ENCODE peak calls at places on chromosomes 3 and 15, in ten cellular contexts. H is endothelial cell; I is CD8-positive, alpha-beta T cell; Q is T-cell; E is stimulated activated CD4-positive, alpha-beta T cell treated with anti-CD3 and anti-CD28 coated beads, Interleukin-2, amount 100 ng/mL, for 48 hours; Y is HS-5; T is dermis microvascular lymphatic vessel endothelial cell; S is D341Med; P is GM19239; D is occipital lobe. C is an unnamed sample.

GRCh38 chr3:48280883-48281282 is 40.0 kb downstream of the ZNF589 start:
- DNase-seq in I (no peak), P (no peak), Y (no peak), E (no peak), D (no peak), Q (no peak), T (no peak), H (no peak), S (no peak), C (peak)

GRCh38 chr3:137988152-137988551 is 21.8 kb upstream of the CLDN18 start:
- DNase-seq in T (no peak), D (no peak), E (no peak), P (peak), Q (no peak), S (no peak), I (no peak), H (no peak), Y (no peak), C (no peak)

GRCh38 chr15:47037003-47037402 is 680.3 kb upstream of the SEMA6D start:
- DNase-seq in T (no peak), E (no peak), I (no peak), D (no peak), Q (no peak), S (no peak), Y (no peak), H (no peak), P (no peak), C (no peak)

GRCh38 chr15:57727031-57727430 is 20.5 kb downstream of the POLR2M start:
- DNase-seq in Q (no peak), S (no peak), E (no peak), Y (no peak), H (no peak), T (no peak), P (no peak), D (no peak), I (no peak), C (no peak)

GRCh38 chr3:170128977-170129431 is 52.5 kb downstream of the PHC3 start:
- DNase-seq in S (peak), Q (no peak), I (no peak), H (no peak), Y (peak), D (no peak), P (no peak), T (no peak), E (no peak), C (no peak)

GRCh38 chr3:160756907-160757623 is 1.0 kb downstream of the PPM1L start:
- DNase-seq in S (peak), Y (no peak), T (no peak), H (peak), P (no peak), D (no peak), E (no peak), Q (no peak), I (no peak), C (peak)

GRCh38 chr15:44298878-44299277 is 10.4 kb downstream of the GOLM2 start:
- DNase-seq in Y (no peak), I (no peak), S (peak), T (no peak), E (no peak), Q (no peak), D (no peak), H (no peak), P (no peak), C (no peak)

GRCh38 chr3:149388001-149388435 is 10.6 kb upstream of the TM4SF1 start:
- DNase-seq in S (no peak), E (no peak), Q (no peak), T (no peak), Y (peak), I (no peak), P (no peak), H (no peak), D (no peak), C (no peak)

GRCh38 chr15:35181538-35181937 is 96.4 kb upstream of the NANOGP8 start:
- DNase-seq in T (no peak), S (no peak), D (no peak), Q (no peak), Y (peak), P (no peak), H (no peak), I (no peak), E (no peak), C (no peak)

GRCh38 chr3:13308406-13308805 is 111.7 kb downstream of the NUP210 start:
- DNase-seq in Y (no peak), I (no peak), Q (peak), T (peak), S (peak), E (peak), P (peak), D (peak), H (peak), C (peak)

GRCh38 chr15:75815811-75816719 is 27.2 kb upstream of the UBE2Q2 start:
- DNase-seq in T (no peak), E (no peak), S (no peak), Q (no peak), I (no peak), P (no peak), H (no peak), D (no peak), Y (no peak), C (no peak)

GRCh38 chr3:167669699-167670098 is 16.0 kb upstream of the WDR49 start:
- DNase-seq in H (no peak), P (no peak), I (no peak), Q (no peak), Y (no peak), E (no peak), T (no peak), D (no peak), S (no peak), C (no peak)

GRCh38 chr3:31541102-31541501 is 8.4 kb downstream of the STT3B start:
- DNase-seq in Q (no peak), H (no peak), E (no peak), Y (no peak), T (no peak), S (no peak), D (no peak), P (no peak), I (no peak), C (no peak)

GRCh38 chr15:78859971-78860733 is 12.5 kb upstream of the MORF4L1 start:
- DNase-seq in Q (peak), S (peak), T (peak), I (peak), P (peak), H (peak), Y (peak), E (peak), D (peak), C (peak)

GRCh38 chr3:128432301-128432897 is 34.3 kb downstream of the DNAJB8 start:
- DNase-seq in I (no peak), D (no peak), T (no peak), P (no peak), Y (no peak), E (no peak), Q (no peak), S (no peak), H (peak), C (peak)

GRCh38 chr3:7546219-7546618 is 685.3 kb downstream of the GRM7 start:
- DNase-seq in D (no peak), Q (no peak), I (no peak), P (no peak), Y (no peak), S (peak), T (peak), H (no peak), E (no peak), C (peak)

GRCh38 chr3:28399196-28399595 is 50.6 kb upstream of the AZI2 start:
- DNase-seq in D (no peak), Q (no peak), H (no peak), I (no peak), S (no peak), T (no peak), E (no peak), P (no peak), Y (no peak), C (no peak)

GRCh38 chr3:138135141-138135832 is 3.1 kb upstream of the A4GNT start:
- DNase-seq in P (no peak), Y (no peak), I (no peak), S (no peak), D (no peak), E (no peak), T (no peak), H (no peak), Q (no peak), C (no peak)

GRCh38 chr15:59867436-59867835 is 136.7 kb upstream of the FOXB1 start:
- DNase-seq in I (no peak), Y (no peak), T (no peak), P (no peak), D (no peak), S (no peak), H (no peak), E (no peak), Q (no peak), C (no peak)